ENCODE peak calls at places on chromosomes 4 and X, in eight cellular contexts. One of them, this sample, is unnamed.

GRCh38 chr4:139555705-139556070 is 331 bp downstream of the SETD7 start:
- DNase-seq in kidney: peak; percentile 86
- DNase-seq in tibial artery: peak; percentile 81
- DNase-seq in CD8-positive, alpha-beta T cell: no peak
- DNase-seq in left lung: no peak
- DNase-seq in Panc1: no peak
- DNase-seq in Peyer's patch: peak; percentile 70
- DNase-seq in sigmoid colon: peak; percentile 82
- DNase-seq in this sample: peak; percentile 42

GRCh38 chrX:20414781-20415445 is 148.2 kb upstream of the RPS6KA3 start:
- DNase-seq in kidney: no peak
- DNase-seq in tibial artery: no peak
- DNase-seq in CD8-positive, alpha-beta T cell: no peak
- DNase-seq in left lung: no peak
- DNase-seq in Panc1: no peak
- DNase-seq in Peyer's patch: no peak
- DNase-seq in sigmoid colon: no peak
- DNase-seq in this sample: no peak

GRCh38 chr4:165505991-165506779 is 127.4 kb downstream of the CPE start:
- DNase-seq in kidney: no peak
- DNase-seq in tibial artery: no peak
- DNase-seq in CD8-positive, alpha-beta T cell: no peak
- DNase-seq in left lung: no peak
- DNase-seq in Panc1: no peak
- DNase-seq in Peyer's patch: no peak
- DNase-seq in sigmoid colon: no peak
- DNase-seq in this sample: no peak

GRCh38 chrX:108299101-108299591 is 139.1 kb downstream of the COL4A6 start:
- DNase-seq in kidney: no peak
- DNase-seq in tibial artery: no peak
- DNase-seq in CD8-positive, alpha-beta T cell: no peak
- DNase-seq in left lung: no peak
- DNase-seq in Panc1: no peak
- DNase-seq in Peyer's patch: no peak
- DNase-seq in sigmoid colon: no peak
- DNase-seq in this sample: peak; percentile 56

GRCh38 chrX:136227074-136227473 is 24.1 kb downstream of the MAP7D3 start:
- DNase-seq in kidney: no peak
- DNase-seq in tibial artery: no peak
- DNase-seq in CD8-positive, alpha-beta T cell: no peak
- DNase-seq in left lung: no peak
- DNase-seq in Panc1: no peak
- DNase-seq in Peyer's patch: no peak
- DNase-seq in sigmoid colon: no peak
- DNase-seq in this sample: no peak

GRCh38 chr4:82381661-82382284 is 8.0 kb upstream of the HNRNPD start:
- DNase-seq in kidney: no peak
- DNase-seq in tibial artery: no peak
- DNase-seq in CD8-positive, alpha-beta T cell: no peak
- DNase-seq in left lung: no peak
- DNase-seq in Panc1: no peak
- DNase-seq in Peyer's patch: no peak
- DNase-seq in sigmoid colon: no peak
- DNase-seq in this sample: no peak

GRCh38 chrX:455673-456072 is 69.0 kb upstream of the PPP2R3B start:
- DNase-seq in kidney: peak; percentile 29
- DNase-seq in tibial artery: no peak
- DNase-seq in CD8-positive, alpha-beta T cell: no peak
- DNase-seq in left lung: no peak
- DNase-seq in Panc1: no peak
- DNase-seq in Peyer's patch: no peak
- DNase-seq in sigmoid colon: peak; percentile 30
- DNase-seq in this sample: no peak

GRCh38 chr4:4780634-4781287 is 78.7 kb upstream of the MSX1 start:
- DNase-seq in kidney: no peak
- DNase-seq in tibial artery: no peak
- DNase-seq in CD8-positive, alpha-beta T cell: no peak
- DNase-seq in left lung: no peak
- DNase-seq in Panc1: no peak
- DNase-seq in Peyer's patch: no peak
- DNase-seq in sigmoid colon: no peak
- DNase-seq in this sample: peak; percentile 38

GRCh38 chr4:31360786-31361185 is 640.6 kb downstream of the PCDH7 start:
- DNase-seq in kidney: no peak
- DNase-seq in tibial artery: no peak
- DNase-seq in CD8-positive, alpha-beta T cell: no peak
- DNase-seq in left lung: no peak
- DNase-seq in Panc1: no peak
- DNase-seq in Peyer's patch: no peak
- DNase-seq in sigmoid colon: no peak
- DNase-seq in this sample: peak; percentile 97

GRCh38 chrX:143058096-143058495 is 32.4 kb downstream of the SPANXN4 start:
- DNase-seq in kidney: no peak
- DNase-seq in tibial artery: no peak
- DNase-seq in CD8-positive, alpha-beta T cell: no peak
- DNase-seq in left lung: no peak
- DNase-seq in Panc1: no peak
- DNase-seq in Peyer's patch: no peak
- DNase-seq in sigmoid colon: no peak
- DNase-seq in this sample: no peak

GRCh38 chr4:1583051-1583785 is 100.9 kb downstream of the FAM53A start:
- DNase-seq in kidney: peak; percentile 49
- DNase-seq in tibial artery: no peak
- DNase-seq in CD8-positive, alpha-beta T cell: no peak
- DNase-seq in left lung: peak; percentile 52
- DNase-seq in Panc1: no peak
- DNase-seq in Peyer's patch: no peak
- DNase-seq in sigmoid colon: peak; percentile 42
- DNase-seq in this sample: no peak

GRCh38 chr4:99028187-99028586 is 32.7 kb downstream of the METAP1 start:
- DNase-seq in kidney: no peak
- DNase-seq in tibial artery: no peak
- DNase-seq in CD8-positive, alpha-beta T cell: no peak
- DNase-seq in left lung: no peak
- DNase-seq in Panc1: no peak
- DNase-seq in Peyer's patch: no peak
- DNase-seq in sigmoid colon: no peak
- DNase-seq in this sample: no peak

GRCh38 chr4:35125995-35126712 is 1118.2 kb downstream of the ARAP2 start:
- DNase-seq in kidney: no peak
- DNase-seq in tibial artery: no peak
- DNase-seq in CD8-positive, alpha-beta T cell: no peak
- DNase-seq in left lung: no peak
- DNase-seq in Panc1: no peak
- DNase-seq in Peyer's patch: no peak
- DNase-seq in sigmoid colon: no peak
- DNase-seq in this sample: no peak

GRCh38 chrX:7515681-7516413 is 327.1 kb upstream of the VCX start:
- DNase-seq in kidney: no peak
- DNase-seq in tibial artery: no peak
- DNase-seq in CD8-positive, alpha-beta T cell: no peak
- DNase-seq in left lung: no peak
- DNase-seq in Panc1: no peak
- DNase-seq in Peyer's patch: no peak
- DNase-seq in sigmoid colon: no peak
- DNase-seq in this sample: no peak

GRCh38 chr4:67499799-67500198 is 45.5 kb downstream of the CENPC start:
- DNase-seq in kidney: no peak
- DNase-seq in tibial artery: no peak
- DNase-seq in CD8-positive, alpha-beta T cell: no peak
- DNase-seq in left lung: no peak
- DNase-seq in Panc1: no peak
- DNase-seq in Peyer's patch: no peak
- DNase-seq in sigmoid colon: no peak
- DNase-seq in this sample: no peak

GRCh38 chr4:140003851-140004579 is 150.0 kb downstream of the MAML3 start:
- DNase-seq in kidney: no peak
- DNase-seq in tibial artery: no peak
- DNase-seq in CD8-positive, alpha-beta T cell: no peak
- DNase-seq in left lung: no peak
- DNase-seq in Panc1: no peak
- DNase-seq in Peyer's patch: no peak
- DNase-seq in sigmoid colon: no peak
- DNase-seq in this sample: peak; percentile 35

GRCh38 chr4:183823394-183823793 is 81.7 kb upstream of the STOX2 start:
- DNase-seq in kidney: peak; percentile 76
- DNase-seq in tibial artery: no peak
- DNase-seq in CD8-positive, alpha-beta T cell: no peak
- DNase-seq in left lung: no peak
- DNase-seq in Panc1: no peak
- DNase-seq in Peyer's patch: no peak
- DNase-seq in sigmoid colon: no peak
- DNase-seq in this sample: no peak

GRCh38 chr4:75598390-75598789 is 31.9 kb downstream of the CDKL2 start:
- DNase-seq in kidney: no peak
- DNase-seq in tibial artery: no peak
- DNase-seq in CD8-positive, alpha-beta T cell: no peak
- DNase-seq in left lung: no peak
- DNase-seq in Panc1: no peak
- DNase-seq in Peyer's patch: no peak
- DNase-seq in sigmoid colon: no peak
- DNase-seq in this sample: peak; percentile 58

DNA sequence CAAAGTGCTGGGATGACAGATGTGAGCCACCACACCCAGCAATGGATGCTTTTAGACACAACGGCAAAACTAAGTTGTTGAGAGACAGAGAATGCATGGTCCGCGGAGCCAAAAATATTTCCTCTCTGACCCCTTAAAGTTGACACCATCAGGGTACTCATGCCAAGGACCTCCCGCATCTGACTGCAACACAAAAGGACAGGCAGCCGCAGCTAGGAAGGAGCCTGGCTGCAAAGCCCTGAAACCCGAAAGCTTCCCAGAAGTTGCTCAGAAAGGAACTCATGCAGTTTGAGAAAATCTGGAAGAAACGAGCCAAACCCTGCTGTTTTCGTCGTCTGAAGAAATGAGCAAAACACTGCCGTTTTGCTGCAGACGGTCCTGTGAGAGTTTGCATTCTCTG is 16.5 kb downstream of the DHRSX start:
- DNase-seq in kidney: peak; percentile 31
- DNase-seq in tibial artery: no peak
- DNase-seq in CD8-positive, alpha-beta T cell: no peak
- DNase-seq in left lung: no peak
- DNase-seq in Panc1: no peak
- DNase-seq in Peyer's patch: no peak
- DNase-seq in sigmoid colon: no peak
- DNase-seq in this sample: peak; percentile 51
- H3K27ac ChIP-seq in kidney: no peak overlapping the region
- H3K27ac ChIP-seq in tibial artery: peak overlapping the region; percentile 68
- H3K27ac ChIP-seq in CD8-positive, alpha-beta T cell: no peak overlapping the region
- H3K27ac ChIP-seq in left lung: no peak overlapping the region
- H3K27ac ChIP-seq in Panc1: no peak overlapping the region
- H3K27ac ChIP-seq in Peyer's patch: no peak overlapping the region
- H3K27ac ChIP-seq in sigmoid colon: peak overlapping the region; percentile 75
- H3K27ac ChIP-seq in this sample: peak overlapping the region; percentile 29

GRCh38 chrX:133781174-133781573 is 204.2 kb downstream of the GPC3 start:
- DNase-seq in kidney: no peak
- DNase-seq in tibial artery: no peak
- DNase-seq in CD8-positive, alpha-beta T cell: no peak
- DNase-seq in left lung: no peak
- DNase-seq in Panc1: no peak
- DNase-seq in Peyer's patch: no peak
- DNase-seq in sigmoid colon: no peak
- DNase-seq in this sample: peak; percentile 41

GRCh38 chrX:133786382-133786781 is 199.0 kb downstream of the GPC3 start:
- DNase-seq in kidney: no peak
- DNase-seq in tibial artery: no peak
- DNase-seq in CD8-positive, alpha-beta T cell: no peak
- DNase-seq in left lung: no peak
- DNase-seq in Panc1: no peak
- DNase-seq in Peyer's patch: no peak
- DNase-seq in sigmoid colon: no peak
- DNase-seq in this sample: no peak

DNA sequence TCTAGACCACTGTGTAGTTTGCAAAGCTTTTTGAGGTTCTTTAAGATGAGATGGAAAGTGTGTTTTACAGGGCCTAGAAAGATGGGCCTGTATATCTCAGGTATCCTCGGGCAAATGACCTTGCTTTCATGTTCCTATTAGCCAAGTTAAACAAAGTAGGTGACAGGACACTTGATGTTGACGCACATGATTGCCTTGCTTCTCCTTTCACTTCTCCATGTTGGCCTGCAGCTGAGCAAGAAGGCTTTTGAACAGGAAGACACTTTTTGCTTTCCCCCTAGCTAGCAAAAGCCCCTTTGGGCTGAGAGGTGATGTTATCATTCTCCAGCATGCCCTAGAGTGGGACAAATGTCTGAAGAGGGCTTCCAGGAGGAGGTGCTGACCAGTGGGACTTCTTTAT is 202.1 kb downstream of the GPC3 start:
- DNase-seq in kidney: no peak
- DNase-seq in tibial artery: no peak
- DNase-seq in CD8-positive, alpha-beta T cell: no peak
- DNase-seq in left lung: no peak
- DNase-seq in Panc1: no peak
- DNase-seq in Peyer's patch: no peak
- DNase-seq in sigmoid colon: no peak
- DNase-seq in this sample: no peak
- H3K4me1 ChIP-seq in kidney: no peaks in the 10 kb centered on the region
- H3K4me1 ChIP-seq in tibial artery: no peaks in the 10 kb centered on the region
- H3K4me1 ChIP-seq in CD8-positive, alpha-beta T cell: no peaks in the 10 kb centered on the region
- H3K4me1 ChIP-seq in left lung: no peaks in the 10 kb centered on the region
- H3K4me1 ChIP-seq in Panc1: no peaks in the 10 kb centered on the region
- H3K4me1 ChIP-seq in Peyer's patch: no peaks in the 10 kb centered on the region
- H3K4me1 ChIP-seq in sigmoid colon: no peaks in the 10 kb centered on the region
- H3K4me1 ChIP-seq in this sample: peaks cover 25% of the 10 kb centered on the region

GRCh38 chr4:123892368-123892961 is 495.9 kb downstream of the SPRY1 start:
- DNase-seq in kidney: no peak
- DNase-seq in tibial artery: no peak
- DNase-seq in CD8-positive, alpha-beta T cell: no peak
- DNase-seq in left lung: no peak
- DNase-seq in Panc1: no peak
- DNase-seq in Peyer's patch: no peak
- DNase-seq in sigmoid colon: no peak
- DNase-seq in this sample: no peak
- H3K27ac ChIP-seq in kidney: no peak overlapping the region
- H3K27ac ChIP-seq in tibial artery: no peak overlapping the region
- H3K27ac ChIP-seq in CD8-positive, alpha-beta T cell: no peak overlapping the region
- H3K27ac ChIP-seq in left lung: no peak overlapping the region
- H3K27ac ChIP-seq in Panc1: peak overlapping the region; percentile 29
- H3K27ac ChIP-seq in Peyer's patch: no peak overlapping the region
- H3K27ac ChIP-seq in sigmoid colon: no peak overlapping the region
- H3K27ac ChIP-seq in this sample: no peak overlapping the region

DNA sequence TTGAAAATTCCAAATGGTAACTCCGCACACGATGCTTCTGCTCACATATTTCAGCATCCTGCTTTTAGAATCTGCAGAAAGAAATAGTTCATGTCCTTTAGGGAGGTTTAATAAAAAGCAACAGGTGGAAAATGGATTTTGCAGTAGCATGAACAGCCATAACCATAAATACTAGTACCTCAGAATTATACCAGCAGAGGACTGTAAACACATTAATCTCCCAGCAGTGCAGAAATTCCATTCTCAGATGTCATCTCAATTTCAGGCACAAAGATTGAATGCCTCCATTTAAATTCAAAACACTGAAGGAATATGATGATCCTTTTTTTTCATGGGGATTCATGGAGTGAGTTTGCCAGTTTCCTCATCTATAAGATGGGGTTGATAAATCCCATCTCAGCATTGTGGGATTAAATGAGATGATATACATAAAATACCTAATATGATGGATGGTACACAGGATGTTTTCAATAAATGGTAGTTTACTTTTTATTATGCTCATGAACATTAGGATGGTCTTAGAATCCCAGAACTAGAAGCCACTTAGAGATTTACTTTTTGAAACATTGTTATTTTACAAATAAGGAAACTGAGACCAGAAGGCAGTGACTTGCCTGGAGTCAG is 578 bp upstream of the LIMCH1 start:
- DNase-seq in kidney: no peak
- DNase-seq in tibial artery: no peak
- DNase-seq in CD8-positive, alpha-beta T cell: no peak
- DNase-seq in left lung: no peak
- DNase-seq in Panc1: no peak
- DNase-seq in Peyer's patch: no peak
- DNase-seq in sigmoid colon: no peak
- DNase-seq in this sample: no peak
- H3K4me1 ChIP-seq in kidney: peaks cover 22% of the 10 kb centered on the region
- H3K4me1 ChIP-seq in tibial artery: no peaks in the 10 kb centered on the region
- H3K4me1 ChIP-seq in CD8-positive, alpha-beta T cell: no peaks in the 10 kb centered on the region
- H3K4me1 ChIP-seq in left lung: peaks cover 22% of the 10 kb centered on the region
- H3K4me1 ChIP-seq in Panc1: no peaks in the 10 kb centered on the region
- H3K4me1 ChIP-seq in Peyer's patch: no peaks in the 10 kb centered on the region
- H3K4me1 ChIP-seq in sigmoid colon: peaks cover 50% of the 10 kb centered on the region
- H3K4me1 ChIP-seq in this sample: no peaks in the 10 kb centered on the region